ENCODE peak calls at places on chromosomes 3 and 15, in nine cellular contexts. D is stimulated activated naive B cell treated with anti-CD40 and anti-IgM and Interleukin-4, amounts not matched to agents 10 μg/mL and 1 μg/mL and 100 μg/mL, for 72 hours; P is IMR-90; Q is cardiac fibroblast; F is mucosa of gallbladder; V is upper lobe of right lung; O is GDM1; U is cardiac septum; M is H9. R is an unnamed sample.

GRCh38 chr3:147113293-147114045 is 292.9 kb downstream of the ZIC4 start:
- DNase-seq in O (no peak), Q (peak; percentile 57), P (peak; percentile 88), V (no peak), M (no peak), F (no peak), D (no peak), U (no peak), R (peak; percentile 79)

GRCh38 chr3:129622933-129623332 is 16.5 kb upstream of the PLXND1 start:
- DNase-seq in V (peak; percentile 63), D (no peak), U (no peak), F (no peak), M (no peak), Q (no peak), P (no peak), O (no peak), R (no peak)

GRCh38 chr15:94029495-94029894 is 201.9 kb upstream of the MCTP2 start:
- DNase-seq in F (no peak), U (no peak), M (no peak), O (no peak), V (no peak), Q (no peak), P (peak; percentile 39), D (no peak), R (no peak)

GRCh38 chr3:33035596-33035995 is 61.4 kb downstream of the GLB1 start:
- DNase-seq in F (no peak), D (no peak), Q (peak; percentile 28), P (peak; percentile 70), V (no peak), O (no peak), U (no peak), M (no peak), R (no peak)

GRCh38 chr3:194886836-194887235 is 201.2 kb downstream of the FAM43A start:
- DNase-seq in F (no peak), V (no peak), U (no peak), P (no peak), M (peak; percentile 3), D (no peak), Q (no peak), O (no peak), R (no peak)

GRCh38 chr15:39919396-39919739 is 698 bp downstream of the GPR176 start:
- DNase-seq in O (no peak), U (no peak), P (no peak), Q (no peak), F (no peak), V (no peak), M (no peak), D (no peak), R (no peak)

GRCh38 chr3:97860364-97860763 is 38.6 kb downstream of the CRYBG3 start:
- DNase-seq in Q (no peak), V (no peak), U (no peak), D (no peak), M (no peak), P (no peak), O (no peak), F (no peak), R (no peak)

GRCh38 chr3:129555176-129555575 is 12.2 kb downstream of the H1-8 start:
- DNase-seq in M (no peak), O (no peak), V (no peak), D (no peak), P (no peak), Q (no peak), U (no peak), F (no peak), R (no peak)

GRCh38 chr3:150410311-150411105 is 2.4 kb downstream of the TSC22D2 start:
- DNase-seq in Q (peak; percentile 45), M (peak; percentile 34), V (peak; percentile 71), F (peak; percentile 23), D (no peak), U (peak; percentile 83), O (no peak), P (peak; percentile 32), R (peak; percentile 60)

GRCh38 chr15:67070150-67070549 is 4.7 kb downstream of the SMAD3 start:
- DNase-seq in F (no peak), M (no peak), D (no peak), V (no peak), Q (no peak), P (peak; percentile 45), U (no peak), O (no peak), R (no peak)

GRCh38 chr3:45915518-45916231 is 27.6 kb upstream of the CXCR6 start:
- DNase-seq in F (no peak), M (no peak), D (peak; percentile 79), P (peak; percentile 94), U (peak; percentile 68), V (peak; percentile 74), Q (peak; percentile 67), O (no peak), R (peak; percentile 64)

GRCh38 chr3:197419696-197420095 is 121.3 kb upstream of the DLG1 start:
- DNase-seq in O (no peak), U (peak; percentile 54), M (no peak), Q (no peak), P (no peak), F (no peak), V (no peak), D (no peak), R (no peak)

GRCh38 chr3:77247063-77247462 is 207.2 kb downstream of the ROBO2 start:
- DNase-seq in Q (no peak), O (no peak), M (no peak), D (no peak), P (peak; percentile 24), F (no peak), V (no peak), U (no peak), R (no peak)

GRCh38 chr3:184505479-184505878 is 56.1 kb upstream of the EPHB3 start:
- DNase-seq in P (no peak), M (no peak), F (no peak), D (no peak), Q (no peak), V (no peak), O (no peak), U (no peak), R (no peak)

GRCh38 chr3:105806361-105806760 is 62.5 kb downstream of the CBLB start:
- DNase-seq in U (no peak), O (no peak), Q (peak; percentile 65), M (no peak), P (peak; percentile 30), D (no peak), V (no peak), F (no peak), R (no peak)

GRCh38 chr3:196979545-196979944 is 10.9 kb upstream of the PIGZ start:
- DNase-seq in U (peak; percentile 38), F (no peak), D (no peak), Q (peak; percentile 92), M (no peak), O (no peak), P (peak; percentile 57), V (no peak), R (no peak)

GRCh38 chr15:68302729-68303128 is 25.2 kb downstream of the FEM1B start:
- DNase-seq in U (no peak), V (no peak), M (no peak), P (no peak), Q (no peak), F (peak; percentile 6), D (no peak), O (no peak), R (no peak)

GRCh38 chr15:67198157-67198754 is 56.2 kb downstream of the AAGAB start:
- DNase-seq in V (no peak), F (no peak), M (no peak), O (no peak), D (no peak), Q (no peak), U (no peak), P (no peak), R (no peak)

GRCh38 chr3:70606018-70606417 is 293.6 kb upstream of the MDFIC2 start:
- DNase-seq in V (no peak), P (no peak), U (no peak), Q (no peak), O (no peak), M (no peak), F (no peak), D (no peak), R (no peak)

GRCh38 chr3:45412731-45413130 is 24.4 kb downstream of the LARS2 start:
- DNase-seq in V (no peak), D (no peak), U (no peak), P (no peak), O (no peak), F (no peak), M (no peak), Q (no peak), R (no peak)

GRCh38 chr3:42728668-42729364 is 26.2 kb upstream of the HHATL start:
- DNase-seq in V (no peak), Q (no peak), P (no peak), M (peak; percentile 21), U (no peak), O (no peak), D (no peak), F (no peak), R (no peak)

GRCh38 chr3:123031051-123031450 is 3.5 kb upstream of the SEMA5B start:
- DNase-seq in U (no peak), M (no peak), P (no peak), V (no peak), O (no peak), F (no peak), Q (no peak), D (no peak), R (no peak)

GRCh38 chr15:68382286-68383007 is 49.5 kb downstream of the ITGA11 start:
- DNase-seq in M (no peak), D (no peak), P (peak; percentile 45), U (peak; percentile 24), V (peak; percentile 36), Q (no peak), O (no peak), F (no peak), R (no peak)

GRCh38 chr3:13506680-13507079 is 26.6 kb downstream of the HDAC11 start:
- DNase-seq in F (no peak), P (no peak), M (no peak), U (no peak), Q (no peak), V (peak; percentile 61), O (no peak), D (no peak), R (no peak)

GRCh38 chr15:100241572-100242479 is 99.9 kb downstream of the ADAMTS17 start:
- DNase-seq in O (no peak), P (no peak), D (no peak), F (no peak), V (no peak), Q (peak; percentile 62), M (peak; percentile 45), U (no peak), R (no peak)

GRCh38 chr3:108804437-108804836 is 18.1 kb upstream of the TRAT1 start:
- DNase-seq in F (no peak), P (no peak), O (no peak), Q (no peak), V (no peak), U (no peak), D (no peak), M (no peak), R (no peak)

GRCh38 chr3:119579366-119580147 is at the start of gene ADPRH:
- DNase-seq in O (no peak), P (peak; percentile 17), V (peak; percentile 97), Q (peak; percentile 69), M (peak; percentile 82), D (peak; percentile 79), F (peak; percentile 72), U (peak; percentile 92), R (peak; percentile 40)